ENCODE peak calls at places on chromosomes 3 and 15, in nine cellular contexts. Q is stomach, D is lung, V is sigmoid colon, C is endodermal cell, S is thoracic aorta, N is SK-N-SH, W is mucosa of descending colon, J is fibroblast of lung. O is an unnamed sample. For H3K4me1, the result is how much of the 10 kb centered on the place peaks cover.

GRCh38 chr3:135992072-135992471 is 26.5 kb downstream of the PPP2R3A start:
- DNase-seq in Q (no peak), D (no peak), V (no peak), C (no peak), S (peak), N (no peak), W (no peak), J (peak), O (no peak)

GRCh38 chr3:59486468-59486964 is 436.7 kb upstream of the CFAP20DC start:
- DNase-seq in Q (no peak), D (no peak), V (no peak), C (no peak), S (no peak), N (no peak), W (no peak), J (no peak), O (no peak)

GRCh38 chr3:12611117-12611516 is 52.8 kb downstream of the RAF1 start:
- DNase-seq in Q (no peak), D (no peak), V (no peak), C (no peak), S (no peak), N (no peak), W (no peak), J (no peak), O (no peak)

GRCh38 chr15:48794697-48795134 is 16.2 kb downstream of the CEP152 start:
- DNase-seq in Q (no peak), D (no peak), V (no peak), C (no peak), S (no peak), N (no peak), W (no peak), J (peak), O (no peak)

GRCh38 chr15:70084461-70084860 is 13.3 kb downstream of the TLE3 start:
- DNase-seq in Q (no peak), D (no peak), V (no peak), C (no peak), S (no peak), N (no peak), W (no peak), J (no peak), O (no peak)

GRCh38 chr3:30578986-30579579 is 27.3 kb upstream of the TGFBR2 start:
- DNase-seq in Q (no peak), D (no peak), V (no peak), C (no peak), S (no peak), N (no peak), W (no peak), J (peak), O (no peak)

GRCh38 chr3:150721285-150722130 is 17.8 kb upstream of the ERICH6 start:
- DNase-seq in Q (no peak), D (no peak), V (no peak), C (no peak), S (no peak), N (peak), W (no peak), J (peak), O (no peak)

GRCh38 chr15:71708741-71709140 is 101.6 kb upstream of the NR2E3 start:
- DNase-seq in Q (no peak), D (no peak), V (no peak), C (no peak), S (no peak), N (no peak), W (no peak), J (no peak), O (no peak)

GRCh38 chr3:192409203-192409837 is 318.0 kb downstream of the FGF12 start:
- DNase-seq in Q (no peak), D (no peak), V (peak), C (peak), S (no peak), N (peak), W (no peak), J (peak), O (peak)

GRCh38 chr15:67922971-67923646 is 83.3 kb upstream of the RNU6-1 start:
- DNase-seq in Q (no peak), D (no peak), V (no peak), C (no peak), S (no peak), N (no peak), W (no peak), J (no peak), O (no peak)

DNA sequence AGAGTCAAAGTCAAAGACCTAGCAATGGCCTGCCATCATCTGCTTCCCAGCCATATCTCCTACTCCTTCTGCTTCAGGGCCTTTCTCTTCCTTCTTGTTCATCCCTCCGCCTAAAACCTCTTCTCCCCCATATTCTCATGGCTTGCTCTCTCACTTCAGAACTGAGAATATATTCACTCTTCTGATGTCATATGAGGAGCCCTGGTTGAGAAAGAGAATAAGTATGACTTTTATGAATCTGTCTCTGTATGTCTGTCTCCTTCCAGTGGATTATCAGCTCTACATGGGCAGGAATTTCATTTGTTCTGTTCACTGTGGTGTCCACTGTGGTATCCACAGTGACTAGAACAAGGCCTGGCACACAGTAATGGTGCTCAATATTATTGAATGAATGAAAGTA is 11.8 kb downstream of the ZNF592 start:
- DNase-seq in Q (no peak), D (no peak), V (no peak), C (no peak), S (no peak), N (no peak), W (no peak), J (no peak), O (no peak)
- H3K4me1 ChIP-seq in Q (half or more), D (under half), V (half or more), C (under half), S (half or more), N (under half), W (half or more), J (under half), O (under half)

GRCh38 chr3:51434746-51435323 is 43.8 kb downstream of the RBM15B start:
- DNase-seq in Q (peak), D (peak), V (no peak), C (peak), S (no peak), N (peak), W (no peak), J (peak), O (no peak)
- TF ChIP-seq CTCF in Q (peak), D (peak), V (peak), C (peak), S (peak), N (peak), W (peak), J (peak), O (peak)

GRCh38 chr3:60756636-60757035 is 494.6 kb downstream of the FHIT start:
- DNase-seq in Q (no peak), D (no peak), V (no peak), C (no peak), S (no peak), N (no peak), W (no peak), J (peak), O (no peak)

GRCh38 chr3:60757724-60758123 is 493.5 kb downstream of the FHIT start:
- DNase-seq in Q (no peak), D (no peak), V (no peak), C (no peak), S (no peak), N (no peak), W (no peak), J (no peak), O (no peak)

GRCh38 chr3:60756231-60756630 is 495.0 kb downstream of the FHIT start:
- DNase-seq in Q (no peak), D (no peak), V (no peak), C (no peak), S (no peak), N (no peak), W (no peak), J (peak), O (no peak)

GRCh38 chr3:60759439-60759838 is 491.8 kb downstream of the FHIT start:
- DNase-seq in Q (no peak), D (no peak), V (no peak), C (no peak), S (no peak), N (no peak), W (no peak), J (no peak), O (no peak)

GRCh38 chr3:60758169-60758568 is 493.1 kb downstream of the FHIT start:
- DNase-seq in Q (no peak), D (no peak), V (no peak), C (no peak), S (no peak), N (no peak), W (no peak), J (no peak), O (no peak)
- H3K4me3 ChIP-seq in Q (no peak), D (no peak), V (no peak), C (no peak), S (no peak), N (no peak), W (no peak), J (no peak), O (no peak)

GRCh38 chr3:50167069-50167781 is 12.1 kb downstream of the SEMA3F start:
- DNase-seq in Q (peak), D (no peak), V (no peak), C (no peak), S (no peak), N (no peak), W (peak), J (peak), O (no peak)
- H3K4me1 ChIP-seq in Q (half or more), D (half or more), V (half or more), C (under half), S (half or more), N (under half), W (under half), J (under half), O (half or more)

GRCh38 chr3:54003136-54003535 is 111.5 kb upstream of the SELENOK start:
- DNase-seq in Q (no peak), D (no peak), V (no peak), C (no peak), S (no peak), N (no peak), W (no peak), J (no peak), O (no peak)

GRCh38 chr3:54004351-54004750 is 112.7 kb upstream of the SELENOK start:
- DNase-seq in Q (no peak), D (no peak), V (no peak), C (no peak), S (no peak), N (no peak), W (no peak), J (no peak), O (no peak)

GRCh38 chr3:54008744-54009143 is 113.6 kb upstream of the CACNA2D3 start:
- DNase-seq in Q (no peak), D (no peak), V (no peak), C (no peak), S (no peak), N (no peak), W (no peak), J (no peak), O (no peak)

GRCh38 chr3:54014067-54014466 is 108.3 kb upstream of the CACNA2D3 start:
- DNase-seq in Q (no peak), D (no peak), V (no peak), C (no peak), S (no peak), N (no peak), W (no peak), J (no peak), O (no peak)

DNA sequence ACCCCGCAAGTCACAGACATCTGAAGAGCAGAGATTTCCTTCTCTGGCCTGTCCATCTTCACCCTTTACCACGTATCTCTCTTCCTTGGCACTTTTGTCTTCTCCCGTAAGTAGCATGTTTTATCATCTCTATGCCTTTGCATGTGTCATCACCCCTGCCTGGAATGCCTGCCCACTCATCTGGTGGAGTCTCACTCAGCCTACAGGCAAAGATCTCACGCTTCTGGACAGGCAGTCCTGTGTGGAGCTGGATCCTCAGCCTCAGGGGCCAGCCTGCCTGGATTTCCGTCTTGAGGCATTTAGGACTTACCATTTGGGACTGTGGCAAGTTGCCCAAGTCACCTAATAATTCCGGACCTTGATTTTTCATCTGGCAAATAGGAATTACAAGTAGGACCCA is 114.3 kb upstream of the CACNA2D3 start:
- DNase-seq in Q (no peak), D (no peak), V (no peak), C (no peak), S (no peak), N (no peak), W (no peak), J (no peak), O (no peak)
- TF ChIP-seq CTCF in Q (no peak), D (no peak), V (no peak), C (no peak), S (no peak), N (no peak), W (no peak), J (no peak), O (no peak)

GRCh38 chr15:38691951-38692788 is 127.6 kb upstream of the RASGRP1 start:
- DNase-seq in Q (no peak), D (no peak), V (no peak), C (no peak), S (no peak), N (no peak), W (no peak), J (no peak), O (no peak)
- H3K4me3 ChIP-seq in Q (no peak), D (no peak), V (no peak), C (no peak), S (no peak), N (no peak), W (no peak), J (no peak), O (no peak)

GRCh38 chr3:186967686-186968085 is 37.4 kb downstream of the ST6GAL1 start:
- DNase-seq in Q (no peak), D (no peak), V (no peak), C (no peak), S (no peak), N (no peak), W (no peak), J (peak), O (peak)
- H3K4me1 ChIP-seq in Q (under half), D (under half), V (under half), C (under half), S (half or more), N (under half), W (under half), J (under half), O (under half)

GRCh38 chr3:122101646-122102045 is 46.5 kb downstream of the CD86 start:
- DNase-seq in Q (no peak), D (no peak), V (no peak), C (no peak), S (no peak), N (peak), W (no peak), J (peak), O (no peak)
- TF ChIP-seq CTCF in Q (peak), D (peak), V (peak), C (peak), S (no peak), N (peak), W (no peak), J (peak), O (peak)

O was measured in tibial artery.